ENCODE peak calls at places on chromosomes 2 and 18, in four cellular contexts. E, P, A and K are unnamed samples.

GRCh38 chr18:37762076-37762475 is 196.5 kb upstream of the CELF4 start:
- DNase-seq in P (no peak), A (no peak), E (no peak), K (no peak)

GRCh38 chr2:158724803-158725271 is 70.3 kb upstream of the DAPL1 start:
- DNase-seq in P (no peak), A (no peak), E (no peak), K (no peak)

GRCh38 chr18:37565138-37565984 is at the start of gene CELF4:
- DNase-seq in E (no peak), P (no peak), A (no peak), K (no peak)

GRCh38 chr2:239305771-239306170 is 95.0 kb downstream of the HDAC4 start:
- DNase-seq in E (no peak), P (no peak), A (peak; percentile 25), K (no peak)

GRCh38 chr18:42196651-42197050 is 241.6 kb downstream of the PIK3C3 start:
- DNase-seq in A (no peak), P (no peak), E (no peak), K (no peak)

GRCh38 chr2:134218928-134219707 is 34.8 kb upstream of the MGAT5 start:
- DNase-seq in P (no peak), E (no peak), A (no peak), K (no peak)

GRCh38 chr2:18214936-18215335 is 336.5 kb downstream of the KCNS3 start:
- DNase-seq in A (no peak), P (no peak), E (no peak), K (no peak)

GRCh38 chr2:105853354-105854088 is 108.8 kb downstream of the NCK2 start:
- DNase-seq in A (no peak), P (no peak), E (no peak), K (no peak)

GRCh38 chr18:22018366-22018765 is 151.0 kb upstream of the GATA6 start:
- DNase-seq in A (no peak), E (no peak), P (no peak), K (no peak)

GRCh38 chr2:74516650-74517049 is 2.4 kb downstream of the TLX2 start:
- DNase-seq in A (no peak), P (no peak), E (no peak), K (no peak)

GRCh38 chr2:128215897-128216645 is 102.6 kb downstream of the HS6ST1 start:
- DNase-seq in A (no peak), E (no peak), P (no peak), K (no peak)

GRCh38 chr2:130371723-130372054 is 15.8 kb downstream of the PTPN18 start:
- DNase-seq in P (peak; percentile 50), E (no peak), A (no peak), K (no peak)

GRCh38 chr18:3103576-3103975 is 90.6 kb upstream of the LPIN2 start:
- DNase-seq in P (no peak), A (no peak), E (no peak), K (no peak)

GRCh38 chr2:240604291-240604938 is 17.9 kb downstream of the CAPN10 start:
- DNase-seq in A (no peak), E (no peak), P (peak; percentile 87), K (no peak)

GRCh38 chr2:197500503-197501179 is 462 bp downstream of the HSPE1 start:
- DNase-seq in A (no peak), P (no peak), E (no peak), K (no peak)

GRCh38 chr18:58937913-58938312 is 73.2 kb downstream of the ZNF532 start:
- DNase-seq in E (no peak), A (no peak), P (no peak), K (no peak)

GRCh38 chr18:77086656-77087390 is 45.8 kb downstream of the MBP start:
- DNase-seq in A (no peak), P (peak; percentile 33), E (no peak), K (no peak)

GRCh38 chr2:217398101-217398500 is 538.2 kb upstream of the TNP1 start:
- DNase-seq in A (no peak), P (no peak), E (no peak), K (no peak)

GRCh38 chr2:28300489-28300888 is 92.2 kb upstream of the FOSL2 start:
- DNase-seq in E (no peak), A (no peak), P (no peak), K (no peak)

GRCh38 chr18:27871731-27872130 is 305.2 kb downstream of the CDH2 start:
- DNase-seq in P (no peak), A (no peak), E (no peak), K (no peak)

GRCh38 chr2:140600116-140600515 is 1530.7 kb downstream of the LRP1B start:
- DNase-seq in P (no peak), A (no peak), E (no peak), K (no peak)

GRCh38 chr2:68832161-68832869 is 38.9 kb downstream of the BMP10 start:
- DNase-seq in E (peak; percentile 42), A (no peak), P (peak; percentile 77), K (no peak)

GRCh38 chr18:79704631-79705030 is 25.0 kb downstream of the CTDP1 start:
- DNase-seq in P (no peak), A (no peak), E (no peak), K (no peak)

GRCh38 chr2:181165199-181165868 is 184.9 kb downstream of the UBE2E3 start:
- DNase-seq in E (no peak), P (no peak), A (no peak), K (no peak)

GRCh38 chr18:63321291-63321690 is 1.7 kb upstream of the BCL2 start:
- DNase-seq in P (no peak), E (no peak), A (no peak), K (no peak)

GRCh38 chr2:71602115-71602495 is 148.7 kb downstream of the DYSF start:
- DNase-seq in E (no peak), P (no peak), A (no peak), K (no peak)

GRCh38 chr2:7071916-7072556 is 154.8 kb downstream of the RNF144A start:
- DNase-seq in E (no peak), A (no peak), P (no peak), K (no peak)

GRCh38 chr2:206572725-206573124 is 69.6 kb upstream of the FAM237A start:
- DNase-seq in A (no peak), P (no peak), E (no peak), K (no peak)

GRCh38 chr18:44818148-44818547 is 137.5 kb downstream of the SETBP1 start:
- DNase-seq in P (no peak), E (no peak), A (no peak), K (no peak)

GRCh38 chr2:237189799-237190198 is 104.1 kb downstream of the COPS8 start:
- DNase-seq in A (no peak), P (no peak), E (no peak), K (no peak)

GRCh38 chr2:36655456-36655855 is 41.1 kb upstream of the VIT start:
- DNase-seq in A (no peak), E (no peak), P (no peak), K (no peak)

GRCh38 chr18:58438161-58438983 is 190.5 kb downstream of the ALPK2 start:
- DNase-seq in A (no peak), E (no peak), P (no peak), K (no peak)

GRCh38 chr2:232937278-232937906 is 67.3 kb downstream of the SNORC start:
- DNase-seq in E (no peak), A (no peak), P (no peak), K (no peak)

GRCh38 chr2:189751080-189751658 is 11.4 kb downstream of the OSGEPL1 start:
- DNase-seq in P (no peak), A (no peak), E (no peak), K (no peak)

GRCh38 chr2:65638438-65638837 is 206.0 kb upstream of the SPRED2 start:
- DNase-seq in P (no peak), E (no peak), A (no peak), K (no peak)

GRCh38 chr2:191446910-191447309 is 201.7 kb downstream of the MYO1B start:
- DNase-seq in E (no peak), A (no peak), P (no peak), K (no peak)